ENCODE peak calls at places on chromosomes 1 and 21, in five cellular contexts. One of them, this sample, is unnamed.

GRCh38 chr1:17239420-17239819 is 9.5 kb upstream of the PADI3 start:
- DNase-seq in GM13976: peak; percentile 67
- DNase-seq in osteocyte: no peak
- DNase-seq in nephron progenitor cell: peak; percentile 83
- DNase-seq in spleen: no peak
- DNase-seq in this sample: peak; percentile 58

GRCh38 chr21:34126269-34126668 is 52.9 kb downstream of the MRPS6 start:
- DNase-seq in nephron progenitor cell: no peak
- DNase-seq in GM13976: no peak
- DNase-seq in spleen: no peak
- DNase-seq in osteocyte: no peak
- DNase-seq in this sample: no peak

GRCh38 chr1:219179293-219179692 is 5.6 kb downstream of the LYPLAL1 start:
- DNase-seq in nephron progenitor cell: no peak
- DNase-seq in spleen: no peak
- DNase-seq in osteocyte: no peak
- DNase-seq in GM13976: no peak
- DNase-seq in this sample: no peak

GRCh38 chr1:66364578-66365391 is 169.2 kb upstream of the SGIP1 start:
- DNase-seq in spleen: no peak
- DNase-seq in GM13976: no peak
- DNase-seq in osteocyte: no peak
- DNase-seq in nephron progenitor cell: no peak
- DNase-seq in this sample: no peak

GRCh38 chr1:154608522-154609294 is 722 bp upstream of the ADAR start:
- DNase-seq in spleen: peak; percentile 83
- DNase-seq in GM13976: no peak
- DNase-seq in osteocyte: peak; percentile 88
- DNase-seq in nephron progenitor cell: peak; percentile 38
- DNase-seq in this sample: peak; percentile 49

GRCh38 chr1:9373614-9374013 is 80.9 kb downstream of the SPSB1 start:
- DNase-seq in nephron progenitor cell: no peak
- DNase-seq in osteocyte: no peak
- DNase-seq in spleen: no peak
- DNase-seq in GM13976: no peak
- DNase-seq in this sample: no peak

GRCh38 chr1:154941332-154941995 is 4.9 kb upstream of the PMVK start:
- DNase-seq in spleen: peak; percentile 86
- DNase-seq in osteocyte: no peak
- DNase-seq in nephron progenitor cell: peak; percentile 68
- DNase-seq in GM13976: no peak
- DNase-seq in this sample: no peak

GRCh38 chr1:19101244-19101643 is 108.8 kb downstream of the UBR4 start:
- DNase-seq in nephron progenitor cell: no peak
- DNase-seq in osteocyte: no peak
- DNase-seq in GM13976: no peak
- DNase-seq in spleen: no peak
- DNase-seq in this sample: no peak

GRCh38 chr1:221858758-221859157 is 116.9 kb upstream of the DUSP10 start:
- DNase-seq in nephron progenitor cell: no peak
- DNase-seq in spleen: no peak
- DNase-seq in GM13976: no peak
- DNase-seq in osteocyte: no peak
- DNase-seq in this sample: no peak

GRCh38 chr1:232962761-232963357 is 12.4 kb downstream of the NTPCR start:
- DNase-seq in osteocyte: no peak
- DNase-seq in GM13976: no peak
- DNase-seq in nephron progenitor cell: no peak
- DNase-seq in spleen: no peak
- DNase-seq in this sample: no peak

GRCh38 chr1:205565799-205566198 is 61.3 kb downstream of the CDK18 start:
- DNase-seq in nephron progenitor cell: no peak
- DNase-seq in spleen: no peak
- DNase-seq in osteocyte: no peak
- DNase-seq in GM13976: no peak
- DNase-seq in this sample: no peak

GRCh38 chr1:179924268-179924667 is 30.3 kb upstream of the CEP350 start:
- DNase-seq in nephron progenitor cell: no peak
- DNase-seq in GM13976: no peak
- DNase-seq in spleen: no peak
- DNase-seq in osteocyte: no peak
- DNase-seq in this sample: no peak
- TF ChIP-seq CTCF in nephron progenitor cell: no peak
- TF ChIP-seq CTCF in GM13976: no peak
- TF ChIP-seq CTCF in spleen: no peak
- TF ChIP-seq CTCF in osteocyte: no peak
- TF ChIP-seq CTCF in this sample: no peak

GRCh38 chr1:245382981-245383380 is 228.2 kb downstream of the KIF26B start:
- DNase-seq in GM13976: no peak
- DNase-seq in spleen: no peak
- DNase-seq in nephron progenitor cell: no peak
- DNase-seq in osteocyte: no peak
- DNase-seq in this sample: no peak

GRCh38 chr1:245377854-245378253 is 223.1 kb downstream of the KIF26B start:
- DNase-seq in GM13976: no peak
- DNase-seq in osteocyte: no peak
- DNase-seq in spleen: no peak
- DNase-seq in nephron progenitor cell: no peak
- DNase-seq in this sample: no peak

GRCh38 chr1:245383396-245384330 is 228.9 kb downstream of the KIF26B start:
- DNase-seq in GM13976: no peak
- DNase-seq in spleen: no peak
- DNase-seq in nephron progenitor cell: no peak
- DNase-seq in osteocyte: no peak
- DNase-seq in this sample: no peak

GRCh38 chr1:245378352-245379144 is 223.8 kb downstream of the KIF26B start:
- DNase-seq in osteocyte: no peak
- DNase-seq in nephron progenitor cell: no peak
- DNase-seq in GM13976: no peak
- DNase-seq in spleen: no peak
- DNase-seq in this sample: no peak

GRCh38 chr1:245380790-245381535 is 226.2 kb downstream of the KIF26B start:
- DNase-seq in nephron progenitor cell: no peak
- DNase-seq in osteocyte: no peak
- DNase-seq in spleen: no peak
- DNase-seq in GM13976: no peak
- DNase-seq in this sample: no peak
- TF ChIP-seq CTCF in nephron progenitor cell: peak; percentile 53
- TF ChIP-seq CTCF in osteocyte: peak; percentile 50
- TF ChIP-seq CTCF in spleen: no peak
- TF ChIP-seq CTCF in GM13976: no peak
- TF ChIP-seq CTCF in this sample: no peak

GRCh38 chr21:44267655-44268142 is 6.0 kb upstream of the DNMT3L start:
- DNase-seq in nephron progenitor cell: no peak
- DNase-seq in GM13976: no peak
- DNase-seq in osteocyte: no peak
- DNase-seq in spleen: peak; percentile 75
- DNase-seq in this sample: no peak
- TF ChIP-seq CTCF in nephron progenitor cell: no peak
- TF ChIP-seq CTCF in GM13976: peak; percentile 26
- TF ChIP-seq CTCF in osteocyte: peak; percentile 13
- TF ChIP-seq CTCF in spleen: peak; percentile 38
- TF ChIP-seq CTCF in this sample: peak; percentile 10

GRCh38 chr21:26966360-26966977 is 419 bp downstream of the ADAMTS5 start:
- DNase-seq in GM13976: no peak
- DNase-seq in spleen: peak; percentile 44
- DNase-seq in osteocyte: no peak
- DNase-seq in nephron progenitor cell: no peak
- DNase-seq in this sample: no peak
- TF ChIP-seq CTCF in GM13976: no peak
- TF ChIP-seq CTCF in spleen: no peak
- TF ChIP-seq CTCF in osteocyte: no peak
- TF ChIP-seq CTCF in nephron progenitor cell: no peak
- TF ChIP-seq CTCF in this sample: no peak

GRCh38 chr1:108560430-108561144 is 687 bp downstream of the EEIG2 start:
- DNase-seq in osteocyte: no peak
- DNase-seq in nephron progenitor cell: peak; percentile 47
- DNase-seq in GM13976: peak; percentile 50
- DNase-seq in spleen: peak; percentile 89
- DNase-seq in this sample: peak; percentile 77
- TF ChIP-seq CTCF in osteocyte: no peak
- TF ChIP-seq CTCF in nephron progenitor cell: no peak
- TF ChIP-seq CTCF in GM13976: no peak
- TF ChIP-seq CTCF in spleen: no peak
- TF ChIP-seq CTCF in this sample: no peak

GRCh38 chr1:24157921-24158481 is 15.1 kb upstream of the IL22RA1 start:
- DNase-seq in osteocyte: no peak
- DNase-seq in GM13976: no peak
- DNase-seq in nephron progenitor cell: no peak
- DNase-seq in spleen: no peak
- DNase-seq in this sample: no peak
- TF ChIP-seq CTCF in osteocyte: peak; percentile 20
- TF ChIP-seq CTCF in GM13976: no peak
- TF ChIP-seq CTCF in nephron progenitor cell: peak; percentile 17
- TF ChIP-seq CTCF in spleen: no peak
- TF ChIP-seq CTCF in this sample: no peak

DNA sequence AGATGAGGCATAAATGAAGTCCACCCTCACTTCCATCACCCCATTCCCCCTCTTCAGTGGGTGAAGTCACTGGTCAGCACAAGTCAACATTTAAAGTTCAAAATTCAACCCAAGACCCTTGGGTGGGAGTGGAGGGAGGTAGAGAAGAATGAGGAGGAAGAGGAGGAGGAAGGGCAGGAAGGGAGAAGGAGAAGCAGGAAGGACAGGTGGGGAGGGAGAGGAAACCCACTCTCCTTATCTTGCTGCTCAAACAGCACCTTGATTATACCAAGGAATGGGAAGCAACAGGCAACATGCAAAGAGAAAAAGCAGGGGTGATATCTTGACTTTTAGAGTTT is 4.0 kb upstream of the BTG2 start:
- DNase-seq in GM13976: no peak
- DNase-seq in nephron progenitor cell: no peak
- DNase-seq in osteocyte: no peak
- DNase-seq in spleen: no peak
- DNase-seq in this sample: no peak
- TF ChIP-seq CTCF in GM13976: no peak
- TF ChIP-seq CTCF in nephron progenitor cell: no peak
- TF ChIP-seq CTCF in osteocyte: no peak
- TF ChIP-seq CTCF in spleen: no peak
- TF ChIP-seq CTCF in this sample: no peak

GRCh38 chr21:39726133-39726532 is 18.9 kb upstream of the IGSF5 start:
- DNase-seq in nephron progenitor cell: no peak
- DNase-seq in GM13976: no peak
- DNase-seq in spleen: no peak
- DNase-seq in osteocyte: no peak
- DNase-seq in this sample: no peak
- TF ChIP-seq CTCF in nephron progenitor cell: no peak
- TF ChIP-seq CTCF in GM13976: no peak
- TF ChIP-seq CTCF in spleen: no peak
- TF ChIP-seq CTCF in osteocyte: no peak
- TF ChIP-seq CTCF in this sample: no peak

GRCh38 chr1:234598974-234599616 is 10.9 kb downstream of the IRF2BP2 start:
- DNase-seq in nephron progenitor cell: no peak
- DNase-seq in GM13976: no peak
- DNase-seq in spleen: no peak
- DNase-seq in osteocyte: no peak
- DNase-seq in this sample: no peak

GRCh38 chr1:234595899-234596298 is 14.1 kb downstream of the IRF2BP2 start:
- DNase-seq in GM13976: no peak
- DNase-seq in spleen: no peak
- DNase-seq in nephron progenitor cell: no peak
- DNase-seq in osteocyte: no peak
- DNase-seq in this sample: no peak

GRCh38 chr1:234600418-234601216 is 9.4 kb downstream of the IRF2BP2 start:
- DNase-seq in nephron progenitor cell: no peak
- DNase-seq in GM13976: no peak
- DNase-seq in osteocyte: no peak
- DNase-seq in spleen: no peak
- DNase-seq in this sample: peak; percentile 56

GRCh38 chr1:234599617-234600417 is 10.2 kb downstream of the IRF2BP2 start:
- DNase-seq in spleen: peak; percentile 95
- DNase-seq in nephron progenitor cell: peak; percentile 90
- DNase-seq in GM13976: peak; percentile 85
- DNase-seq in osteocyte: peak; percentile 92
- DNase-seq in this sample: peak; percentile 90

DNA sequence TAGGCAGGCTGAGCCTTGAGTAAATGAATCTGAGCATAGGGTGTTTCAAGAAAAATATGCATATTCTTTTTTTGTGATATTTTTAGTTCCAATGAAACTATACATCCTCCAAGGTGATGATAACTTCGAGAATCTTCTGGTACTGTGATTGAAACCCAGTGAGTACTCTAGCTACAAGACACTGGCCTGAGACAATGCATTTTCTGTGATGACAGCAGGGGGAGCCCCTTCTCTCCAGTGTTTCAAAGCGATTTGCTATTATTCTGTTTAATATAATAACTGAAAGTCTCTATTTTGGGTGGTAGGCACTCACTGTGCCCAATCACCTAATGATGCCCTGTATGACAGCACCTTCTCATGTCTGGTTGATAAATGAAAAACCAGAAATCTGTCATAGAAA is 12.1 kb downstream of the IRF2BP2 start:
- DNase-seq in osteocyte: no peak
- DNase-seq in spleen: no peak
- DNase-seq in GM13976: peak; percentile 68
- DNase-seq in nephron progenitor cell: peak; percentile 36
- DNase-seq in this sample: peak; percentile 64
- TF ChIP-seq CTCF in osteocyte: peak; percentile 66
- TF ChIP-seq CTCF in spleen: peak; percentile 71
- TF ChIP-seq CTCF in GM13976: peak; percentile 63
- TF ChIP-seq CTCF in nephron progenitor cell: peak; percentile 42
- TF ChIP-seq CTCF in this sample: peak; percentile 47

GRCh38 chr1:25692560-25692959 is 76.0 kb downstream of the MAN1C1 start:
- DNase-seq in GM13976: peak; percentile 54
- DNase-seq in spleen: no peak
- DNase-seq in osteocyte: no peak
- DNase-seq in nephron progenitor cell: peak; percentile 62
- DNase-seq in this sample: peak; percentile 43
- TF ChIP-seq CTCF in GM13976: peak; percentile 51
- TF ChIP-seq CTCF in spleen: peak; percentile 26
- TF ChIP-seq CTCF in osteocyte: peak; percentile 52
- TF ChIP-seq CTCF in nephron progenitor cell: peak; percentile 61
- TF ChIP-seq CTCF in this sample: peak; percentile 55

This sample was measured in GM20000.